ENCODE peak calls at places on chromosomes 4 and X, in eight cellular contexts. One of them, this sample, is unnamed.

GRCh38 chrX:28349888-28350287 is 237.4 kb upstream of the IL1RAPL1 start:
- DNase-seq in heart right ventricle: no peak
- DNase-seq in H9: no peak
- DNase-seq in prostate gland: no peak
- DNase-seq in OCI-LY7: no peak
- DNase-seq in CD4-positive, alpha-beta T cell: no peak
- DNase-seq in activated CD8-positive, alpha-beta memory T cell treated with anti-CD3 and anti-CD28 coated beads for 4 hours: no peak
- DNase-seq in amniotic epithelial cell: no peak
- DNase-seq in this sample: no peak

GRCh38 chrX:119685225-119686066 is 7.5 kb downstream of the SEPTIN6 start:
- DNase-seq in H9: no peak
- DNase-seq in prostate gland: no peak
- DNase-seq in heart right ventricle: peak; percentile 28
- DNase-seq in activated CD8-positive, alpha-beta memory T cell treated with anti-CD3 and anti-CD28 coated beads for 4 hours: no peak
- DNase-seq in OCI-LY7: peak; percentile 75
- DNase-seq in amniotic epithelial cell: no peak
- DNase-seq in CD4-positive, alpha-beta T cell: no peak
- DNase-seq in this sample: no peak

GRCh38 chr4:53478671-53479456 is 101.4 kb downstream of the FIP1L1 start:
- DNase-seq in prostate gland: no peak
- DNase-seq in heart right ventricle: no peak
- DNase-seq in amniotic epithelial cell: peak; percentile 84
- DNase-seq in activated CD8-positive, alpha-beta memory T cell treated with anti-CD3 and anti-CD28 coated beads for 4 hours: no peak
- DNase-seq in H9: no peak
- DNase-seq in OCI-LY7: no peak
- DNase-seq in CD4-positive, alpha-beta T cell: no peak
- DNase-seq in this sample: no peak

GRCh38 chr4:107931775-107932321 is 499 bp downstream of the CYP2U1 start:
- DNase-seq in OCI-LY7: peak; percentile 79
- DNase-seq in amniotic epithelial cell: no peak
- DNase-seq in activated CD8-positive, alpha-beta memory T cell treated with anti-CD3 and anti-CD28 coated beads for 4 hours: peak; percentile 5
- DNase-seq in prostate gland: peak; percentile 8
- DNase-seq in heart right ventricle: no peak
- DNase-seq in CD4-positive, alpha-beta T cell: peak; percentile 0
- DNase-seq in H9: no peak
- DNase-seq in this sample: no peak

GRCh38 chr4:142348489-142349076 is 497.5 kb downstream of the INPP4B start:
- DNase-seq in amniotic epithelial cell: no peak
- DNase-seq in OCI-LY7: no peak
- DNase-seq in prostate gland: no peak
- DNase-seq in heart right ventricle: no peak
- DNase-seq in CD4-positive, alpha-beta T cell: no peak
- DNase-seq in activated CD8-positive, alpha-beta memory T cell treated with anti-CD3 and anti-CD28 coated beads for 4 hours: no peak
- DNase-seq in H9: no peak
- DNase-seq in this sample: no peak

GRCh38 chr4:87512400-87512799 is 16.8 kb downstream of the SPARCL1 start:
- DNase-seq in prostate gland: no peak
- DNase-seq in activated CD8-positive, alpha-beta memory T cell treated with anti-CD3 and anti-CD28 coated beads for 4 hours: no peak
- DNase-seq in OCI-LY7: no peak
- DNase-seq in CD4-positive, alpha-beta T cell: no peak
- DNase-seq in heart right ventricle: no peak
- DNase-seq in amniotic epithelial cell: no peak
- DNase-seq in H9: no peak
- DNase-seq in this sample: no peak

GRCh38 chrX:134388161-134389109 is 71.5 kb upstream of the HPRT1 start:
- DNase-seq in heart right ventricle: no peak
- DNase-seq in amniotic epithelial cell: no peak
- DNase-seq in activated CD8-positive, alpha-beta memory T cell treated with anti-CD3 and anti-CD28 coated beads for 4 hours: no peak
- DNase-seq in H9: no peak
- DNase-seq in OCI-LY7: peak; percentile 81
- DNase-seq in CD4-positive, alpha-beta T cell: no peak
- DNase-seq in prostate gland: no peak
- DNase-seq in this sample: peak; percentile 48

GRCh38 chr4:53132117-53132889 is 233.6 kb downstream of the SCFD2 start:
- DNase-seq in amniotic epithelial cell: no peak
- DNase-seq in CD4-positive, alpha-beta T cell: no peak
- DNase-seq in activated CD8-positive, alpha-beta memory T cell treated with anti-CD3 and anti-CD28 coated beads for 4 hours: no peak
- DNase-seq in heart right ventricle: no peak
- DNase-seq in prostate gland: no peak
- DNase-seq in OCI-LY7: no peak
- DNase-seq in H9: no peak
- DNase-seq in this sample: no peak

GRCh38 chr4:2862528-2862927 is 18.9 kb downstream of the ADD1 start:
- DNase-seq in H9: peak; percentile 56
- DNase-seq in activated CD8-positive, alpha-beta memory T cell treated with anti-CD3 and anti-CD28 coated beads for 4 hours: no peak
- DNase-seq in CD4-positive, alpha-beta T cell: no peak
- DNase-seq in heart right ventricle: no peak
- DNase-seq in OCI-LY7: no peak
- DNase-seq in amniotic epithelial cell: no peak
- DNase-seq in prostate gland: no peak
- DNase-seq in this sample: no peak

GRCh38 chrX:76555816-76556215 is 128.3 kb downstream of the MAGEE1 start:
- DNase-seq in H9: peak; percentile 51
- DNase-seq in OCI-LY7: peak; percentile 61
- DNase-seq in CD4-positive, alpha-beta T cell: no peak
- DNase-seq in amniotic epithelial cell: peak; percentile 24
- DNase-seq in activated CD8-positive, alpha-beta memory T cell treated with anti-CD3 and anti-CD28 coated beads for 4 hours: no peak
- DNase-seq in prostate gland: no peak
- DNase-seq in heart right ventricle: no peak
- DNase-seq in this sample: peak; percentile 4

GRCh38 chr4:41029098-41029497 is 185.2 kb downstream of the APBB2 start:
- DNase-seq in activated CD8-positive, alpha-beta memory T cell treated with anti-CD3 and anti-CD28 coated beads for 4 hours: no peak
- DNase-seq in H9: no peak
- DNase-seq in CD4-positive, alpha-beta T cell: no peak
- DNase-seq in amniotic epithelial cell: no peak
- DNase-seq in OCI-LY7: no peak
- DNase-seq in heart right ventricle: no peak
- DNase-seq in prostate gland: no peak
- DNase-seq in this sample: no peak

GRCh38 chr4:7355795-7356194 is 78.9 kb downstream of the PSAPL1 start:
- DNase-seq in amniotic epithelial cell: no peak
- DNase-seq in H9: no peak
- DNase-seq in heart right ventricle: no peak
- DNase-seq in CD4-positive, alpha-beta T cell: no peak
- DNase-seq in OCI-LY7: no peak
- DNase-seq in activated CD8-positive, alpha-beta memory T cell treated with anti-CD3 and anti-CD28 coated beads for 4 hours: no peak
- DNase-seq in prostate gland: no peak
- DNase-seq in this sample: no peak

GRCh38 chrX:6095469-6095868 is 133.2 kb downstream of the NLGN4X start:
- DNase-seq in amniotic epithelial cell: no peak
- DNase-seq in OCI-LY7: no peak
- DNase-seq in CD4-positive, alpha-beta T cell: no peak
- DNase-seq in activated CD8-positive, alpha-beta memory T cell treated with anti-CD3 and anti-CD28 coated beads for 4 hours: no peak
- DNase-seq in prostate gland: no peak
- DNase-seq in H9: peak; percentile 41
- DNase-seq in heart right ventricle: no peak
- DNase-seq in this sample: no peak

GRCh38 chr4:100014616-100015015 is 64.5 kb upstream of the H2AZ1 start:
- DNase-seq in CD4-positive, alpha-beta T cell: no peak
- DNase-seq in heart right ventricle: no peak
- DNase-seq in amniotic epithelial cell: peak; percentile 70
- DNase-seq in activated CD8-positive, alpha-beta memory T cell treated with anti-CD3 and anti-CD28 coated beads for 4 hours: no peak
- DNase-seq in prostate gland: no peak
- DNase-seq in OCI-LY7: no peak
- DNase-seq in H9: no peak
- DNase-seq in this sample: no peak

GRCh38 chr4:74874785-74875367 is 58.0 kb upstream of the PARM1 start:
- DNase-seq in activated CD8-positive, alpha-beta memory T cell treated with anti-CD3 and anti-CD28 coated beads for 4 hours: peak; percentile 2
- DNase-seq in H9: peak; percentile 31
- DNase-seq in heart right ventricle: no peak
- DNase-seq in prostate gland: peak; percentile 61
- DNase-seq in CD4-positive, alpha-beta T cell: no peak
- DNase-seq in OCI-LY7: peak; percentile 77
- DNase-seq in amniotic epithelial cell: peak; percentile 77
- DNase-seq in this sample: peak; percentile 56

GRCh38 chr4:11669156-11669555 is 240.5 kb upstream of the HS3ST1 start:
- DNase-seq in amniotic epithelial cell: peak; percentile 52
- DNase-seq in OCI-LY7: no peak
- DNase-seq in heart right ventricle: no peak
- DNase-seq in H9: no peak
- DNase-seq in CD4-positive, alpha-beta T cell: no peak
- DNase-seq in prostate gland: no peak
- DNase-seq in activated CD8-positive, alpha-beta memory T cell treated with anti-CD3 and anti-CD28 coated beads for 4 hours: no peak
- DNase-seq in this sample: no peak

GRCh38 chr4:26619784-26620183 is 35.9 kb downstream of the TBC1D19 start:
- DNase-seq in activated CD8-positive, alpha-beta memory T cell treated with anti-CD3 and anti-CD28 coated beads for 4 hours: no peak
- DNase-seq in H9: no peak
- DNase-seq in OCI-LY7: no peak
- DNase-seq in heart right ventricle: no peak
- DNase-seq in amniotic epithelial cell: peak; percentile 14
- DNase-seq in CD4-positive, alpha-beta T cell: no peak
- DNase-seq in prostate gland: no peak
- DNase-seq in this sample: no peak

GRCh38 chrX:1391370-1391706 is 575 bp downstream of the SLC25A6 start:
- DNase-seq in H9: no peak
- DNase-seq in OCI-LY7: no peak
- DNase-seq in activated CD8-positive, alpha-beta memory T cell treated with anti-CD3 and anti-CD28 coated beads for 4 hours: no peak
- DNase-seq in amniotic epithelial cell: no peak
- DNase-seq in CD4-positive, alpha-beta T cell: no peak
- DNase-seq in prostate gland: no peak
- DNase-seq in heart right ventricle: peak; percentile 95
- DNase-seq in this sample: no peak

GRCh38 chr4:20890752-20891151 is 190.5 kb downstream of the PACRGL start:
- DNase-seq in heart right ventricle: no peak
- DNase-seq in OCI-LY7: no peak
- DNase-seq in H9: no peak
- DNase-seq in amniotic epithelial cell: no peak
- DNase-seq in activated CD8-positive, alpha-beta memory T cell treated with anti-CD3 and anti-CD28 coated beads for 4 hours: no peak
- DNase-seq in CD4-positive, alpha-beta T cell: no peak
- DNase-seq in prostate gland: no peak
- DNase-seq in this sample: no peak

GRCh38 chr4:143335979-143336827 is 473 bp upstream of the GAB1 start:
- DNase-seq in OCI-LY7: peak; percentile 74
- DNase-seq in prostate gland: peak; percentile 82
- DNase-seq in amniotic epithelial cell: peak; percentile 89
- DNase-seq in CD4-positive, alpha-beta T cell: no peak
- DNase-seq in H9: peak; percentile 95
- DNase-seq in heart right ventricle: peak; percentile 93
- DNase-seq in activated CD8-positive, alpha-beta memory T cell treated with anti-CD3 and anti-CD28 coated beads for 4 hours: no peak
- DNase-seq in this sample: peak; percentile 48

GRCh38 chrX:43939187-43939926 is 33.8 kb downstream of the NDP start:
- DNase-seq in H9: no peak
- DNase-seq in OCI-LY7: no peak
- DNase-seq in CD4-positive, alpha-beta T cell: no peak
- DNase-seq in amniotic epithelial cell: peak; percentile 0
- DNase-seq in heart right ventricle: no peak
- DNase-seq in activated CD8-positive, alpha-beta memory T cell treated with anti-CD3 and anti-CD28 coated beads for 4 hours: no peak
- DNase-seq in prostate gland: no peak
- DNase-seq in this sample: no peak

GRCh38 chr4:8241211-8241779 is 28.3 kb upstream of the HTRA3 start:
- DNase-seq in H9: no peak
- DNase-seq in OCI-LY7: no peak
- DNase-seq in activated CD8-positive, alpha-beta memory T cell treated with anti-CD3 and anti-CD28 coated beads for 4 hours: no peak
- DNase-seq in amniotic epithelial cell: no peak
- DNase-seq in heart right ventricle: no peak
- DNase-seq in CD4-positive, alpha-beta T cell: no peak
- DNase-seq in prostate gland: no peak
- DNase-seq in this sample: no peak

GRCh38 chr4:156677136-156677535 is 294.5 kb downstream of the PDGFC start:
- DNase-seq in H9: no peak
- DNase-seq in heart right ventricle: no peak
- DNase-seq in prostate gland: no peak
- DNase-seq in activated CD8-positive, alpha-beta memory T cell treated with anti-CD3 and anti-CD28 coated beads for 4 hours: no peak
- DNase-seq in CD4-positive, alpha-beta T cell: no peak
- DNase-seq in amniotic epithelial cell: peak; percentile 68
- DNase-seq in OCI-LY7: peak; percentile 0
- DNase-seq in this sample: peak; percentile 21

GRCh38 chr4:187084696-187085095 is 361.0 kb upstream of the FAT1 start:
- DNase-seq in amniotic epithelial cell: no peak
- DNase-seq in H9: no peak
- DNase-seq in OCI-LY7: no peak
- DNase-seq in prostate gland: no peak
- DNase-seq in heart right ventricle: no peak
- DNase-seq in activated CD8-positive, alpha-beta memory T cell treated with anti-CD3 and anti-CD28 coated beads for 4 hours: no peak
- DNase-seq in CD4-positive, alpha-beta T cell: no peak
- DNase-seq in this sample: no peak

GRCh38 chr4:23889814-23890269 is at the start of gene PPARGC1A:
- DNase-seq in H9: no peak
- DNase-seq in heart right ventricle: peak; percentile 41
- DNase-seq in amniotic epithelial cell: peak; percentile 3
- DNase-seq in OCI-LY7: no peak
- DNase-seq in CD4-positive, alpha-beta T cell: no peak
- DNase-seq in activated CD8-positive, alpha-beta memory T cell treated with anti-CD3 and anti-CD28 coated beads for 4 hours: no peak
- DNase-seq in prostate gland: peak; percentile 67
- DNase-seq in this sample: no peak

GRCh38 chr4:101115841-101116240 is 231.5 kb downstream of the PPP3CA start:
- DNase-seq in activated CD8-positive, alpha-beta memory T cell treated with anti-CD3 and anti-CD28 coated beads for 4 hours: no peak
- DNase-seq in amniotic epithelial cell: no peak
- DNase-seq in prostate gland: no peak
- DNase-seq in heart right ventricle: no peak
- DNase-seq in H9: no peak
- DNase-seq in CD4-positive, alpha-beta T cell: no peak
- DNase-seq in OCI-LY7: no peak
- DNase-seq in this sample: no peak

GRCh38 chrX:39948564-39948963 is 149.2 kb downstream of the BCOR start:
- DNase-seq in amniotic epithelial cell: no peak
- DNase-seq in OCI-LY7: no peak
- DNase-seq in activated CD8-positive, alpha-beta memory T cell treated with anti-CD3 and anti-CD28 coated beads for 4 hours: no peak
- DNase-seq in heart right ventricle: no peak
- DNase-seq in H9: no peak
- DNase-seq in CD4-positive, alpha-beta T cell: no peak
- DNase-seq in prostate gland: no peak
- DNase-seq in this sample: no peak

This sample was measured in LNCaP clone FGC.